ENCODE peak calls at places on chromosomes 2 and 18, in seven cellular contexts. E, X, P, O, W, V and F are unnamed samples.

GRCh38 chr2:48589170-48589767 is 28.4 kb upstream of the GTF2A1L start:
- DNase-seq in E (peak; percentile 28), X (peak; percentile 72), P (peak; percentile 35), O (no peak), W (no peak), V (peak; percentile 9), F (no peak)

GRCh38 chr2:96959406-96960110 is 26.8 kb downstream of the FAM178B start:
- DNase-seq in E (no peak), X (no peak), P (no peak), O (no peak), W (no peak), V (no peak), F (no peak)

GRCh38 chr18:39951321-39951720 is 2003.7 kb upstream of the PIK3C3 start:
- DNase-seq in E (no peak), X (no peak), P (no peak), O (no peak), W (no peak), V (no peak), F (no peak)

GRCh38 chr2:65557616-65558573 is 125.5 kb upstream of the SPRED2 start:
- DNase-seq in E (no peak), X (no peak), P (no peak), O (no peak), W (no peak), V (no peak), F (no peak)

GRCh38 chr18:35122586-35123224 is 81.5 kb downstream of the MAPRE2 start:
- DNase-seq in E (no peak), X (no peak), P (no peak), O (no peak), W (no peak), V (no peak), F (no peak)

GRCh38 chr2:112941753-112942653 is 31.0 kb downstream of the IL37 start:
- DNase-seq in E (peak; percentile 64), X (peak; percentile 67), P (peak; percentile 51), O (peak; percentile 68), W (peak; percentile 81), V (peak; percentile 85), F (peak; percentile 20)

GRCh38 chr2:176873403-176873802 is 339.2 kb upstream of the HNRNPA3 start:
- DNase-seq in E (no peak), X (peak; percentile 11), P (no peak), O (no peak), W (no peak), V (no peak), F (no peak)

GRCh38 chr18:67977067-67977616 is 460.6 kb upstream of the DSEL start:
- DNase-seq in E (no peak), X (no peak), P (no peak), O (no peak), W (no peak), V (no peak), F (no peak)

GRCh38 chr18:54296017-54296416 is 26.7 kb downstream of the POLI start:
- DNase-seq in E (no peak), X (peak; percentile 14), P (no peak), O (no peak), W (no peak), V (no peak), F (no peak)

GRCh38 chr2:167750675-167751074 is 496.7 kb downstream of the STK39 start:
- DNase-seq in E (no peak), X (no peak), P (no peak), O (no peak), W (no peak), V (no peak), F (no peak)

GRCh38 chr18:46393961-46394360 is 263.1 kb downstream of the LOXHD1 start:
- DNase-seq in E (no peak), X (no peak), P (no peak), O (no peak), W (no peak), V (no peak), F (no peak)

GRCh38 chr2:234293973-234294372 is 202.9 kb downstream of the ARL4C start:
- DNase-seq in E (peak; percentile 37), X (peak; percentile 15), P (no peak), O (no peak), W (no peak), V (no peak), F (no peak)

GRCh38 chr18:41150316-41150715 is 804.7 kb upstream of the PIK3C3 start:
- DNase-seq in E (no peak), X (no peak), P (no peak), O (no peak), W (no peak), V (no peak), F (no peak)

GRCh38 chr2:29560566-29560965 is 360.8 kb downstream of the ALK start:
- DNase-seq in E (no peak), X (no peak), P (no peak), O (no peak), W (no peak), V (no peak), F (no peak)

GRCh38 chr2:29560030-29560429 is 361.4 kb downstream of the ALK start:
- DNase-seq in E (no peak), X (no peak), P (no peak), O (no peak), W (no peak), V (no peak), F (no peak)

GRCh38 chr2:29559608-29560007 is 361.8 kb downstream of the ALK start:
- DNase-seq in E (no peak), X (no peak), P (no peak), O (no peak), W (no peak), V (no peak), F (no peak)

GRCh38 chr2:29557268-29557667 is 364.1 kb downstream of the ALK start:
- DNase-seq in E (no peak), X (no peak), P (no peak), O (no peak), W (no peak), V (no peak), F (no peak)

GRCh38 chr2:29558097-29558496 is 363.3 kb downstream of the ALK start:
- DNase-seq in E (no peak), X (no peak), P (no peak), O (no peak), W (no peak), V (no peak), F (no peak)
- H3K27ac ChIP-seq in E (no peak overlapping the region), X (no peak overlapping the region), P (no peak overlapping the region), O (no peak overlapping the region), W (no peak overlapping the region), V (no peak overlapping the region), F (no peak overlapping the region)

DNA sequence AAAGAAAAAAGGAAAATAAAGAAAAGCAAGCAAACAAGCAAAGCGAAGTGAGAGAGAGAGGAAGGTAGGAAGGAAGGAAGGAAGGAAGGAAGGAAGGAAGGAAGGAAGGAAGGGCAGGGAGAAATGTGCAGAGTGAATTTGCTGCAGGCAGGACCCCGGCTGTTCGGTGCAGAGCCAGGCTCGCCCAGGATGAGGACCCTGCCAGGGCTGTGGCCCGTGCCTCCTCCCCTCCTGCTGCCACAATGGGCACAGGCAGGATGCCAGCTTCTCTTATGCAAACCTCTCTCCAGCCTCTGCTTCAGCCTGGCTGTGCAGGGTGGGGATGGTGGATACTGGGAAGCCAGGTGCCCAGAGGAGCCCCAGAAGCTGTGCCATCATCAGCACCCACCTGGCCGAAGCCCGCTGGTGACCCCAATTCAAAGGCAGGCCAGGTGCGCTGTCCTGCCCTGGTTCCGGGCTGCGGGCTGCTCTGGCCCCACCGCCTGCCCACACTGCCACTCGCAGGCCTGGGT is 3.2 kb downstream of the GPR17 start:
- DNase-seq in E (no peak), X (no peak), P (no peak), O (no peak), W (no peak), V (no peak), F (peak; percentile 50)
- TF ChIP-seq POLR2AphosphoS5 in E (no peak), X (no peak), P (no peak), O (no peak), W (no peak), V (no peak), F (peak; percentile 39)

GRCh38 chr2:18435425-18436037 is 124.9 kb downstream of the RDH14 start:
- DNase-seq in E (peak; percentile 52), X (peak; percentile 75), P (peak; percentile 43), O (no peak), W (no peak), V (no peak), F (peak; percentile 18)
- H3K27ac ChIP-seq in E (no peak overlapping the region), X (no peak overlapping the region), P (no peak overlapping the region), O (no peak overlapping the region), W (no peak overlapping the region), V (peak overlapping the region; percentile 7), F (no peak overlapping the region)

GRCh38 chr2:232485757-232486557 is 1.7 kb downstream of the ECEL1 start:
- DNase-seq in E (no peak), X (no peak), P (no peak), O (no peak), W (no peak), V (no peak), F (no peak)
- TF ChIP-seq POLR2AphosphoS5 in E (no peak), X (no peak), P (no peak), O (no peak), W (no peak), V (no peak), F (no peak)

DNA sequence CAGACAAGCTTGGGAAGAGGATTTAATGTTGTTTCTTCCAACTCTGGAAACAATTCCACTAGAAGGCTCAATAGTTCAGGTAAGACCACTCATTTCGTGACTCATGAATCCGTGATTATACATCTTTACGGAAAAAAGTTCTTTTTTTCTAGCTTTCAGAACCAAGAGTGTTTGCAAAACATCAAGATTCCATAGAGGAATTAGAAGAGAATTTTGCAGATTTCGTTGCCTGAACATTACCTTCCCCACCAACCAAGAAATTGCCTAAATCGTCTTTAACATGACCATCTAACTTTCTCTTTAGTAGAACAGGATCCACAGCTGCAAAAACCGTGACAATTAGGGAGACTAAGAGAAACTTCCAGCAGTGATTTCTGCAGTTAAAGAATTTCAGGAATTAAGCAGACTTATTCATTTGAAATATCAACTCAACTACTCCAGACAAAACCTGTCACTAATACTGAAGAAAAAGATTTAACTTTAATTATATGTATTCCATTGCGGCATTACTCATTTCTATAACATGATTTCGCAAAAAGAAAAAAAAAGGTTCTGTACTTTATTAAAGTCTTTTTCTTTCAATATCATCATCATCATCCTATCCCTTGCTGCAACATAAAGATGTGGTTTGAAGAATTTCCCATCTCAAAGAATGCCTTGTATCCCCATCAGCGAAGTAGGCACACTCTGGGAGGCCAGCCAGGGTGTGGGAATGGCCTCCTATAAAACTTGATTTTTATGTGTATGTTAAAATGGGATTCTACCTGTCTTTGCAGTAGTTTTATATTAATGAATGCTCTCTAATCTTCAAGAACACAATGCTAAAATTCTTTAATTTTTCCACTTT is 1.9 kb upstream of the NAB1 start:
- DNase-seq in E (no peak), X (peak; percentile 7), P (no peak), O (no peak), W (no peak), V (no peak), F (no peak)
- H3K27ac ChIP-seq in E (no peak overlapping the region), X (no peak overlapping the region), P (no peak overlapping the region), O (peak overlapping the region; percentile 29), W (no peak overlapping the region), V (peak overlapping the region; percentile 94), F (peak overlapping the region; percentile 75)